ENCODE peak calls at places on chromosomes 1 and 21, in nine cellular contexts. T is NCI-H774; C is left colon; J is stimulated activated CD8-positive, alpha-beta memory T cell treated with anti-CD3 and anti-CD28 coated beads, Interleukin-4, amount 100 ng/mL, for 4 hours; O is HCEC 1CT; N is LoVo; W is naive thymus-derived CD8-positive, alpha-beta T cell; M is stimulated activated CD4-positive, alpha-beta T cell treated with anti-CD3 and anti-CD28 coated beads, Interleukin-1b, Interleukin-23, amount 100 ng/mL, for 4 hours; H is GM12891. V is an unnamed sample.

GRCh38 chr1:90835661-90836344 is 118.7 kb upstream of the BARHL2 start:
- DNase-seq in T (no peak), C (peak; percentile 14), J (no peak), O (no peak), N (no peak), W (no peak), M (no peak), H (no peak), V (no peak)

GRCh38 chr1:162055062-162055461 is 14.4 kb upstream of the NOS1AP start:
- DNase-seq in T (no peak), C (no peak), J (no peak), O (peak; percentile 89), N (peak; percentile 68), W (no peak), M (no peak), H (no peak), V (no peak)

GRCh38 chr1:207866471-207867135 is 44.3 kb downstream of the CD34 start:
- DNase-seq in T (no peak), C (no peak), J (no peak), O (peak; percentile 73), N (no peak), W (peak; percentile 45), M (no peak), H (no peak), V (no peak)

GRCh38 chr1:154923695-154924094 is 12.8 kb downstream of the PMVK start:
- DNase-seq in T (no peak), C (no peak), J (no peak), O (no peak), N (no peak), W (no peak), M (no peak), H (no peak), V (no peak)

GRCh38 chr1:85203573-85204169 is 2.9 kb upstream of the SYDE2 start:
- DNase-seq in T (no peak), C (no peak), J (no peak), O (peak; percentile 30), N (no peak), W (no peak), M (no peak), H (no peak), V (no peak)

GRCh38 chr1:236307437-236307836 is 25.7 kb upstream of the ERO1B start:
- DNase-seq in T (no peak), C (no peak), J (no peak), O (no peak), N (no peak), W (no peak), M (no peak), H (no peak), V (no peak)

GRCh38 chr1:10387611-10388386 is 11.1 kb upstream of the PGD start:
- DNase-seq in T (no peak), C (peak; percentile 11), J (no peak), O (peak; percentile 3), N (no peak), W (peak; percentile 5), M (no peak), H (peak; percentile 28), V (peak; percentile 23)

GRCh38 chr1:47930215-47930885 is 66.8 kb downstream of the TRABD2B start:
- DNase-seq in T (no peak), C (no peak), J (no peak), O (no peak), N (no peak), W (no peak), M (no peak), H (no peak), V (no peak)

GRCh38 chr21:45550552-45551210 is 8.4 kb upstream of the SLC19A1 start:
- DNase-seq in T (no peak), C (peak; percentile 28), J (no peak), O (no peak), N (no peak), W (peak; percentile 31), M (no peak), H (no peak), V (no peak)

GRCh38 chr1:228802386-228803221 is 67.3 kb downstream of the RHOU start:
- DNase-seq in T (no peak), C (no peak), J (no peak), O (no peak), N (no peak), W (no peak), M (no peak), H (no peak), V (peak; percentile 15)

GRCh38 chr1:41898191-41898713 is 20.5 kb downstream of the HIVEP3 start:
- DNase-seq in T (no peak), C (peak; percentile 29), J (no peak), O (peak; percentile 25), N (no peak), W (peak; percentile 76), M (peak; percentile 53), H (no peak), V (peak; percentile 49)

GRCh38 chr1:165828581-165829329 is 1.3 kb downstream of the UCK2 start:
- DNase-seq in T (peak; percentile 86), C (peak; percentile 74), J (no peak), O (peak; percentile 87), N (peak; percentile 76), W (no peak), M (peak; percentile 3), H (peak; percentile 26), V (peak; percentile 81)

GRCh38 chr1:203612932-203613682 is 13.5 kb upstream of the ATP2B4 start:
- DNase-seq in T (no peak), C (no peak), J (no peak), O (no peak), N (no peak), W (no peak), M (no peak), H (no peak), V (no peak)

GRCh38 chr1:28246427-28246832 is 10.5 kb downstream of the ATP5IF1 start:
- DNase-seq in T (no peak), C (no peak), J (no peak), O (peak; percentile 41), N (peak; percentile 25), W (peak; percentile 89), M (no peak), H (no peak), V (peak; percentile 21)

GRCh38 chr1:22406722-22407495 is 44.7 kb upstream of the ZBTB40 start:
- DNase-seq in T (no peak), C (no peak), J (no peak), O (no peak), N (no peak), W (no peak), M (no peak), H (no peak), V (no peak)

GRCh38 chr1:35886606-35887431 is 3.8 kb downstream of the AGO1 start:
- DNase-seq in T (peak; percentile 8), C (peak; percentile 19), J (no peak), O (no peak), N (no peak), W (no peak), M (no peak), H (peak; percentile 29), V (peak; percentile 15)

GRCh38 chr1:31699341-31699891 is 4.4 kb downstream of the COL16A1 start:
- DNase-seq in T (no peak), C (no peak), J (no peak), O (no peak), N (no peak), W (peak; percentile 38), M (no peak), H (peak; percentile 65), V (no peak)

GRCh38 chr1:103106426-103107321 is 1.6 kb downstream of the COL11A1 start:
- DNase-seq in T (peak; percentile 37), C (no peak), J (no peak), O (peak; percentile 34), N (peak; percentile 28), W (no peak), M (no peak), H (no peak), V (peak; percentile 11)

GRCh38 chr1:78045850-78046778 is at the start of gene GIPC2:
- DNase-seq in T (peak; percentile 18), C (peak; percentile 75), J (no peak), O (no peak), N (peak; percentile 43), W (peak; percentile 26), M (no peak), H (peak; percentile 41), V (no peak)

GRCh38 chr1:10709646-10710045 is 86.8 kb downstream of the CASZ1 start:
- DNase-seq in T (no peak), C (no peak), J (no peak), O (no peak), N (no peak), W (no peak), M (no peak), H (no peak), V (no peak)

GRCh38 chr1:147434926-147435325 is 106.4 kb upstream of the BCL9 start:
- DNase-seq in T (no peak), C (no peak), J (no peak), O (no peak), N (no peak), W (no peak), M (no peak), H (no peak), V (no peak)

GRCh38 chr1:18637962-18638817 is 7.5 kb downstream of the PAX7 start:
- DNase-seq in T (no peak), C (no peak), J (no peak), O (no peak), N (no peak), W (no peak), M (no peak), H (no peak), V (no peak)

GRCh38 chr1:167648978-167649752 is 19.1 kb downstream of the RCSD1 start:
- DNase-seq in T (no peak), C (peak; percentile 29), J (no peak), O (no peak), N (no peak), W (no peak), M (no peak), H (no peak), V (no peak)

GRCh38 chr21:29953072-29953471 is 13.3 kb upstream of the GRIK1 start:
- DNase-seq in T (no peak), C (no peak), J (no peak), O (no peak), N (no peak), W (no peak), M (no peak), H (no peak), V (no peak)

GRCh38 chr1:10615932-10616671 is 141.4 kb downstream of the PEX14 start:
- DNase-seq in T (no peak), C (no peak), J (no peak), O (no peak), N (no peak), W (no peak), M (no peak), H (no peak), V (no peak)

GRCh38 chr1:182664281-182664680 is 20.1 kb downstream of the RGS8 start:
- DNase-seq in T (no peak), C (no peak), J (no peak), O (no peak), N (no peak), W (no peak), M (no peak), H (no peak), V (no peak)

GRCh38 chr1:215273838-215274516 is 191.4 kb downstream of the KCNK2 start:
- DNase-seq in T (no peak), C (no peak), J (no peak), O (peak; percentile 90), N (peak; percentile 32), W (no peak), M (no peak), H (no peak), V (no peak)

GRCh38 chr1:159598196-159598595 is 10.6 kb downstream of the APCS start:
- DNase-seq in T (no peak), C (no peak), J (no peak), O (peak; percentile 85), N (peak; percentile 45), W (no peak), M (no peak), H (no peak), V (no peak)

GRCh38 chr1:23282967-23283366 is 61.1 kb downstream of the HNRNPR start:
- DNase-seq in T (no peak), C (no peak), J (no peak), O (peak; percentile 87), N (peak; percentile 39), W (no peak), M (no peak), H (no peak), V (no peak)

GRCh38 chr1:234400773-234401172 is 27.5 kb downstream of the COA6 start:
- DNase-seq in T (no peak), C (no peak), J (no peak), O (no peak), N (no peak), W (no peak), M (no peak), H (no peak), V (no peak)

GRCh38 chr1:8487249-8487648 is 169.3 kb downstream of the SLC45A1 start:
- DNase-seq in T (no peak), C (no peak), J (no peak), O (no peak), N (no peak), W (no peak), M (no peak), H (no peak), V (no peak)